ENCODE peak calls at places on chromosomes 2 and 18, in five cellular contexts. One of them, this sample, is unnamed.

GRCh38 chr2:199379251-199379650 is 78.5 kb downstream of the SATB2 start:
- DNase-seq in thoracic aorta: no peak
- DNase-seq in SHP77: peak
- DNase-seq in SIG-M5: no peak
- DNase-seq in caudate nucleus: no peak
- DNase-seq in this sample: no peak

GRCh38 chr18:46253498-46253897 is 149.3 kb downstream of the HAUS1 start:
- DNase-seq in thoracic aorta: no peak
- DNase-seq in SHP77: no peak
- DNase-seq in SIG-M5: no peak
- DNase-seq in caudate nucleus: no peak
- DNase-seq in this sample: no peak

GRCh38 chr2:119253114-119253702 is 29.6 kb downstream of the STEAP3 start:
- DNase-seq in thoracic aorta: no peak
- DNase-seq in SHP77: no peak
- DNase-seq in SIG-M5: no peak
- DNase-seq in caudate nucleus: no peak
- DNase-seq in this sample: no peak

GRCh38 chr2:28403388-28403956 is 10.8 kb downstream of the FOSL2 start:
- DNase-seq in thoracic aorta: no peak
- DNase-seq in SHP77: peak
- DNase-seq in SIG-M5: no peak
- DNase-seq in caudate nucleus: no peak
- DNase-seq in this sample: no peak

GRCh38 chr2:137178955-137179377 is 413.6 kb downstream of the THSD7B start:
- DNase-seq in thoracic aorta: no peak
- DNase-seq in SHP77: no peak
- DNase-seq in SIG-M5: peak
- DNase-seq in caudate nucleus: no peak
- DNase-seq in this sample: no peak

GRCh38 chr18:6509417-6510198 is 94.9 kb upstream of the L3MBTL4 start:
- DNase-seq in thoracic aorta: no peak
- DNase-seq in SHP77: no peak
- DNase-seq in SIG-M5: no peak
- DNase-seq in caudate nucleus: no peak
- DNase-seq in this sample: no peak

GRCh38 chr2:232457121-232458011 is 1.4 kb downstream of the ALPI start:
- DNase-seq in thoracic aorta: no peak
- DNase-seq in SHP77: no peak
- DNase-seq in SIG-M5: no peak
- DNase-seq in caudate nucleus: no peak
- DNase-seq in this sample: no peak

GRCh38 chr2:4937550-4937949 is 754.6 kb upstream of the SOX11 start:
- DNase-seq in thoracic aorta: no peak
- DNase-seq in SHP77: no peak
- DNase-seq in SIG-M5: no peak
- DNase-seq in caudate nucleus: no peak
- DNase-seq in this sample: no peak